ENCODE peak calls at places on chromosome 21, in five cellular contexts. R is GM12865; X is T-cell; A is naive thymus-derived CD8-positive, alpha-beta T cell; P is fibroblast of the conjunctiva. C is an unnamed sample.

GRCh38 chr21:45326169-45326833 is 38.6 kb upstream of the POFUT2 start:
- DNase-seq in R (peak), X (no peak), A (no peak), P (no peak), C (peak)

GRCh38 chr21:16084776-16085364 is 355.1 kb downstream of the USP25 start:
- DNase-seq in R (no peak), X (no peak), A (no peak), P (peak), C (no peak)

GRCh38 chr21:43317959-43318358 is 109.0 kb downstream of the SIK1 start:
- DNase-seq in R (no peak), X (no peak), A (no peak), P (no peak), C (no peak)

GRCh38 chr21:40846057-40846456 is 901 bp downstream of the DSCAM start:
- DNase-seq in R (no peak), X (no peak), A (no peak), P (no peak), C (no peak)

GRCh38 chr21:33070921-33071877 is 1.3 kb downstream of the OLIG1 start:
- DNase-seq in R (no peak), X (no peak), A (no peak), P (no peak), C (peak)

GRCh38 chr21:41477641-41478318 is 30.2 kb downstream of the TMPRSS2 start:
- DNase-seq in R (no peak), X (no peak), A (no peak), P (no peak), C (no peak)

GRCh38 chr21:44756416-44757185 is 45.0 kb downstream of the UBE2G2 start:
- DNase-seq in R (no peak), X (no peak), A (no peak), P (no peak), C (no peak)

GRCh38 chr21:25561668-25562641 is 45.3 kb downstream of the MRPL39 start:
- DNase-seq in R (peak), X (peak), A (peak), P (peak), C (no peak)

GRCh38 chr21:44810829-44811228 is 7.0 kb downstream of the SUMO3 start:
- DNase-seq in R (no peak), X (no peak), A (no peak), P (no peak), C (no peak)

GRCh38 chr21:41398831-41399230 is 27.2 kb upstream of the MX1 start:
- DNase-seq in R (no peak), X (no peak), A (no peak), P (no peak), C (no peak)

GRCh38 chr21:38290809-38291208 is 34.0 kb downstream of the KCNJ15 start:
- DNase-seq in R (no peak), X (no peak), A (no peak), P (no peak), C (no peak)

GRCh38 chr21:46077674-46078101 is 20.2 kb upstream of the COL6A2 start:
- DNase-seq in R (no peak), X (no peak), A (no peak), P (no peak), C (no peak)

GRCh38 chr21:31988492-31989285 is 115.9 kb downstream of the HUNK start:
- DNase-seq in R (no peak), X (no peak), A (no peak), P (no peak), C (no peak)

GRCh38 chr21:39961251-39961650 is 94.0 kb downstream of the PCP4 start:
- DNase-seq in R (no peak), X (no peak), A (no peak), P (no peak), C (no peak)

GRCh38 chr21:35988396-35989140 is 71.8 kb downstream of the SETD4 start:
- DNase-seq in R (no peak), X (no peak), A (no peak), P (no peak), C (no peak)

GRCh38 chr21:37257967-37258877 is 8.9 kb downstream of the VPS26C start:
- DNase-seq in R (peak), X (peak), A (peak), P (peak), C (peak)

C was measured in Right ventricle myocardium inferior.